ENCODE peak calls at places on chromosomes 1 and 21, in six cellular contexts. R is T-helper 9 cell; W is EL; L is HepG2; Z is non-pigmented ciliary epithelial cell; M is natural killer cell treated with Interleukin-12 subunit alpha and Interleukin-12 subunit beta and Interleukin-15 and Interleukin-18, amount 100 ng/mL, for 72 hours. F is an unnamed sample.
A peak's percentile ranks its signal among the peaks of the same experiment; 100 is the strongest.

GRCh38 chr1:168135982-168136708 is 585 bp downstream of the GPR161 start:
- DNase-seq in R (no peak), W (peak; percentile 30), L (no peak), Z (no peak), M (no peak), F (peak; percentile 41)

GRCh38 chr1:8473121-8473891 is 155.4 kb downstream of the SLC45A1 start:
- DNase-seq in R (no peak), W (no peak), L (peak; percentile 55), Z (no peak), M (no peak), F (no peak)

GRCh38 chr1:165738794-165739193 is 29.9 kb downstream of the TMCO1 start:
- DNase-seq in R (no peak), W (no peak), L (no peak), Z (no peak), M (no peak), F (no peak)

GRCh38 chr21:42850866-42851391 is 28.4 kb downstream of the WDR4 start:
- DNase-seq in R (no peak), W (peak; percentile 12), L (no peak), Z (no peak), M (peak; percentile 60), F (no peak)

GRCh38 chr1:152026895-152027294 is 9.9 kb downstream of the S100A11 start:
- DNase-seq in R (no peak), W (peak; percentile 89), L (no peak), Z (no peak), M (no peak), F (no peak)

GRCh38 chr1:212138441-212138840 is 102.9 kb downstream of the DTL start:
- DNase-seq in R (no peak), W (no peak), L (no peak), Z (no peak), M (no peak), F (no peak)

GRCh38 chr1:11920239-11920903 is 5.9 kb downstream of the KIAA2013 start:
- DNase-seq in R (no peak), W (no peak), L (no peak), Z (no peak), M (no peak), F (no peak)

GRCh38 chr1:29513357-29513756 is 277.0 kb downstream of the PTPRU start:
- DNase-seq in R (no peak), W (peak; percentile 74), L (peak; percentile 35), Z (peak; percentile 46), M (no peak), F (no peak)

GRCh38 chr1:115222616-115223402 is 115.2 kb downstream of the NGF start:
- DNase-seq in R (no peak), W (no peak), L (no peak), Z (no peak), M (no peak), F (no peak)

GRCh38 chr1:59142663-59143487 is 154.0 kb upstream of the FGGY start:
- DNase-seq in R (no peak), W (peak; percentile 99), L (peak; percentile 72), Z (peak; percentile 79), M (no peak), F (no peak)

GRCh38 chr1:20732071-20732587 is 374 bp downstream of the SH2D5 start:
- DNase-seq in R (peak; percentile 38), W (peak; percentile 83), L (peak; percentile 25), Z (no peak), M (peak; percentile 76), F (no peak)

GRCh38 chr1:234881893-234882771 is 246.5 kb downstream of the TOMM20 start:
- DNase-seq in R (no peak), W (no peak), L (no peak), Z (no peak), M (peak; percentile 12), F (peak; percentile 1)

GRCh38 chr1:81158592-81158991 is 642.1 kb upstream of the ADGRL2 start:
- DNase-seq in R (no peak), W (peak; percentile 14), L (no peak), Z (no peak), M (no peak), F (no peak)

GRCh38 chr1:82795503-82796149 is 994.9 kb downstream of the ADGRL2 start:
- DNase-seq in R (no peak), W (no peak), L (no peak), Z (no peak), M (no peak), F (no peak)

GRCh38 chr1:24949331-24949881 is 19.3 kb upstream of the RUNX3 start:
- DNase-seq in R (no peak), W (peak; percentile 88), L (peak; percentile 15), Z (peak; percentile 24), M (no peak), F (no peak)

GRCh38 chr1:66495490-66495889 is 38.5 kb upstream of the SGIP1 start:
- DNase-seq in R (no peak), W (peak; percentile 41), L (no peak), Z (no peak), M (no peak), F (no peak)

GRCh38 chr1:231216515-231216914 is 24.5 kb upstream of the GNPAT start:
- DNase-seq in R (no peak), W (no peak), L (no peak), Z (no peak), M (no peak), F (no peak)

GRCh38 chr1:109197163-109198042 is 16.3 kb upstream of the SARS1 start:
- DNase-seq in R (no peak), W (peak; percentile 100), L (peak; percentile 82), Z (peak; percentile 98), M (no peak), F (no peak)

GRCh38 chr1:54265661-54266060 is 65.7 kb downstream of the MRPL37 start:
- DNase-seq in R (no peak), W (no peak), L (no peak), Z (no peak), M (no peak), F (no peak)

GRCh38 chr21:41879190-41879998 is at the start of gene PRDM15:
- DNase-seq in R (peak; percentile 72), W (peak; percentile 79), L (peak; percentile 55), Z (no peak), M (peak; percentile 87), F (peak; percentile 81)

GRCh38 chr1:29620631-29621030 is 384.3 kb downstream of the PTPRU start:
- DNase-seq in R (no peak), W (no peak), L (no peak), Z (no peak), M (no peak), F (no peak)

GRCh38 chr1:112133487-112133886 is 144.0 kb upstream of the KCND3 start:
- DNase-seq in R (no peak), W (no peak), L (no peak), Z (no peak), M (no peak), F (no peak)

GRCh38 chr1:184219414-184219813 is 167.4 kb upstream of the C1orf21 start:
- DNase-seq in R (no peak), W (no peak), L (no peak), Z (no peak), M (no peak), F (no peak)

GRCh38 chr1:30410153-30410851 is 313.1 kb downstream of the MATN1 start:
- DNase-seq in R (no peak), W (no peak), L (no peak), Z (no peak), M (peak; percentile 44), F (peak; percentile 9)

GRCh38 chr21:44912158-44912473 is 8.6 kb downstream of the ITGB2 start:
- DNase-seq in R (no peak), W (no peak), L (no peak), Z (no peak), M (no peak), F (no peak)

F was measured in uterus.